ENCODE peak calls at places on chromosomes 4 and X, in seven cellular contexts. W is keratinocyte, A is right atrium auricular region, J is A549, B is lung, I is tibial artery, G is upper lobe of right lung. N is an unnamed sample. For H3K9me3, the result is how much of the 10 kb centered on the place peaks cover.

GRCh38 chr4:9764155-9764696 is 17.2 kb upstream of the DRD5 start:
- DNase-seq in J (no peak), G (no peak), A (no peak), B (no peak), I (no peak), W (no peak), N (no peak)

GRCh38 chrX:66756717-66757116 is 117.8 kb upstream of the EDA2R start:
- DNase-seq in B (no peak), W (no peak), J (no peak), I (no peak), A (no peak), G (no peak), N (no peak)

GRCh38 chr4:109067509-109068205 is 234.8 kb downstream of the COL25A1 start:
- DNase-seq in W (no peak), G (no peak), B (no peak), J (no peak), A (no peak), I (no peak), N (no peak)

GRCh38 chrX:19670854-19671620 is 155.7 kb upstream of the MAP3K15 start:
- DNase-seq in I (no peak), J (peak), G (no peak), B (no peak), A (peak), W (no peak), N (peak)

GRCh38 chr4:3657917-3658913 is 108.0 kb upstream of the ADRA2C start:
- DNase-seq in A (no peak), W (no peak), I (peak), G (no peak), B (no peak), J (no peak), N (no peak)

GRCh38 chr4:110033994-110034393 is 121.3 kb downstream of the EGF start:
- DNase-seq in B (no peak), A (no peak), I (no peak), G (no peak), W (no peak), J (no peak), N (no peak)

GRCh38 chrX:108072746-108073145 is 18.6 kb downstream of the PSMD10 start:
- DNase-seq in I (no peak), W (no peak), G (no peak), J (no peak), B (no peak), A (no peak), N (peak)

GRCh38 chrX:110741213-110741796 is 54.3 kb downstream of the CHRDL1 start:
- DNase-seq in G (no peak), A (no peak), J (peak), B (no peak), I (no peak), W (no peak), N (peak)

GRCh38 chr4:81049861-81050423 is 19.4 kb downstream of the BMP3 start:
- DNase-seq in J (no peak), W (no peak), G (no peak), I (no peak), A (no peak), B (no peak), N (no peak)

GRCh38 chr4:186132577-186133277 is 28.2 kb downstream of the FAM149A start:
- DNase-seq in A (no peak), W (no peak), I (no peak), G (no peak), B (no peak), J (peak), N (peak)

GRCh38 chr4:148986951-148987350 is 544.7 kb upstream of the NR3C2 start:
- DNase-seq in G (no peak), J (no peak), W (no peak), A (no peak), B (no peak), I (no peak), N (peak)

DNA sequence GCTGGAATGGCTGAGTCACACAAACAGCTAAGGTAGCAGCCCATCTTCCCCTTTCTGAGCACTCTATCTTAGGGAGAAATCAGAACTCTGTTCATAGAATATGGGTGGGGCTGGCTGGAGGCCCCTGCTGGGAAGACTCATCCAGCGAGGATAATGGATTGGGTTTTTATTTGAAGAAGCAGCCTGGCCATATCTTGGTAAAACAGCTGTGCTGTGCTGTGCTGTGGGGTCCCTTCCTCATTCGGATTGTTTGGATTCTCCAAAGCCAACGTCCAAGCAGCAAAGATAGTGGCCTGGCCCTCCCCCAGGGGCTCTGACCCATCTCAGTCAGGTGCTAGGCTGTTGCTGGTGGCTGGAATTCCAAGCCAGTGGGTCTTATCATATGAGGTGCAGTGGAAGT is 63.8 kb downstream of the ZNF718 start:
- DNase-seq in G (no peak), J (no peak), B (no peak), I (no peak), W (no peak), A (no peak), N (no peak)
- H3K9me3 ChIP-seq in G (under half), J (under half), B (under half), I (under half), W (under half), A (under half), N (under half)

GRCh38 chr4:18103876-18104275 is 82.3 kb upstream of the LCORL start:
- DNase-seq in J (no peak), W (no peak), I (no peak), B (no peak), A (no peak), G (no peak), N (no peak)
- H3K9me3 ChIP-seq in J (under half), W (under half), I (under half), B (under half), A (under half), G (under half), N (under half)

GRCh38 chrX:45368705-45369104 is 168.0 kb upstream of the DIPK2B start:
- DNase-seq in A (no peak), W (no peak), B (no peak), J (peak), G (no peak), I (no peak), N (no peak)
- H3K9me3 ChIP-seq in A (under half), W (under half), B (under half), J (under half), G (under half), I (under half), N (under half)

GRCh38 chrX:773292-774025 is 142.9 kb downstream of the SHOX start:
- DNase-seq in J (no peak), W (no peak), G (peak), A (no peak), B (no peak), I (peak), N (no peak)

GRCh38 chrX:776061-776460 is 145.5 kb downstream of the SHOX start:
- DNase-seq in W (no peak), A (no peak), G (peak), I (peak), B (no peak), J (no peak), N (no peak)

GRCh38 chrX:771536-771935 is 140.9 kb downstream of the SHOX start:
- DNase-seq in G (peak), W (no peak), B (no peak), A (no peak), J (no peak), I (peak), N (no peak)

GRCh38 chrX:776529-777230 is 146.1 kb downstream of the SHOX start:
- DNase-seq in B (no peak), I (peak), A (no peak), J (no peak), W (no peak), G (no peak), N (no peak)

DNA sequence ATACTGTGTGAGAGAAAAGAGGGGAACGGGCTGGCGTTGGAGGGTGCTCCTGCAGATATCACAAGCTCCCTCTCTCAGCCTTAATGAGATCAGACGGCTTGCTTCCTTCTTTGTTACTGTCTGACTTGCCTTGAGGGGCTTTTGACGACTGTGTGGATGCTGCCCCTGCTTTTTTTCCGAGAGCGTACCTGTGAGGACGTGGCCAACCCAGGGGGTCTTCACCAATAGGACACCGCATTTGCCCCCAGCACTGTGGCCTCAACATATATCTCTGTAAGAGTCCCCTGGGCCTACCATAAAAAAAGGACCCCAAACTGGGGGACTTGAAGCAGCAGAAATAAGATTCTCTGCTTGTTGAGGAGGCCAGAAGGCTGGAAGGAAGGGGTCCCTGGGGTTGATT is 143.9 kb downstream of the SHOX start:
- DNase-seq in G (peak), B (no peak), J (no peak), A (no peak), W (no peak), I (peak), N (no peak)
- H3K9me3 ChIP-seq in G (under half), B (under half), J (under half), A (under half), W (under half), I (under half), N (under half)

GRCh38 chr4:11189756-11190155 is 238.9 kb downstream of the HS3ST1 start:
- DNase-seq in I (no peak), G (no peak), J (no peak), W (no peak), A (no peak), B (no peak), N (no peak)
- H3K9me3 ChIP-seq in I (under half), G (under half), J (under half), W (under half), A (under half), B (under half), N (under half)

GRCh38 chrX:56782791-56783449 is 53.9 kb downstream of the NBDY start:
- DNase-seq in B (peak), I (no peak), W (no peak), A (no peak), J (no peak), G (no peak), N (no peak)
- H3K9me3 ChIP-seq in B (under half), I (under half), W (under half), A (under half), J (under half), G (under half), N (under half)

DNA sequence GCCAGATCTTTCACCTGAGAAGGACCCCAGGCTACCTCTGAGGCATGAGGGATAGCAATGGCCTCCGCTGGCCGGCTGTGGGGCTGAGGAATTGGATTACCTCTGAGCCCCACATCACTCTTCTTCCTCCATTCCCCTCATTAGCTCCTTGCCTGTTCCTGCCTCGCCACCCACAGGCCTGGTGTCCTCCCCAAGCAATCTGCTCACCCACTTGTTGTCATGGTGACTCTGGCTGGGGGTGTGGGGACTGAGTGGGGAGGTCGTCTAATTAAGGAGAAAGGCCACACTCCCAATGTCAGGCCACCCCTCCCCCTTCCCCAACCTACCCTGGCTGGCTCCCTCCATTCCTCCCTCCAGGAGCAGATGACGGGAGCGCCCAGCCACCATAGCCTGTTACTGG is 20.6 kb downstream of the NALF2 start:
- DNase-seq in G (no peak), J (no peak), B (no peak), I (no peak), W (no peak), A (no peak), N (no peak)
- H3K9me3 ChIP-seq in G (under half), J (under half), B (under half), I (under half), W (under half), A (under half), N (under half)

DNA sequence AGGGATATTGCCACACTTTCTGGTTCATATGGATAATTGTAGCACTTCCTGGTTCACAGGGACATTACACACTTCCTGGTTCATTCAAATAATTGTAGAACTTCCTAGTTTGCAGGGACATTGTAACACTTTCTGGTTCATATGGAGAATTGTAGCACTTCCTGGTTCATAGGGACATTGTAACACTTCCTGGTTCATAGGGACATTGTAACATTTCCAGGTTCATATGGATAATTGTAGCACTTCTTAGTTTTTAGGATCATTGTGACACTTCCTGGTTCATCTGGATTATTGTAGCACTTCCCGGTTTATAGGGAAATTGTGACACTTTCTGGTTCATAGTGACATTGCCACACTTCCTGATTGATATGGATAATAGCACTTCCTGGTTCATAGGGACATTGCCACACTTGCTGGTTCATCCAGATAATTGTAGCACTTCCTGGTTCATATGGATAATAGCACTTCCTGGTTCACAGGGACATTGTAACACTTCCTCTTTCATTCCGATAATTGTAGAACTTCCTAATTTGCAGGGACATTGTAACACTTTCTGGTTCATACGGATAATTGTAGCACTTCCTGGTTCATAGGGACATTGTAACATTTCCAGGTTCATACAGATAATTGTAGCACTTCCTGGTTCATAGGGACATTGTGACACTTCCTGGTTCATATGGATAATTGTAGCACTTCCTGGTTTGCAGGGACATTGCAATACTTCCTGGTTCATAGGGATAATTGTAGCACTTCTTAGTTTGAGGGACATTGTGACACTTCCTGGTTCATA is 59.2 kb upstream of the CD99 start:
- DNase-seq in A (no peak), W (no peak), I (no peak), B (no peak), G (no peak), J (no peak), N (no peak)
- H3K9me3 ChIP-seq in A (under half), W (under half), I (under half), B (under half), G (under half), J (under half), N (under half)

GRCh38 chrX:2321411-2321810 is 179.4 kb downstream of the DHRSX start:
- DNase-seq in A (no peak), G (no peak), W (no peak), J (no peak), B (no peak), I (no peak), N (no peak)

GRCh38 chrX:2327423-2327822 is 173.4 kb downstream of the DHRSX start:
- DNase-seq in G (no peak), I (no peak), J (no peak), B (no peak), A (no peak), W (no peak), N (no peak)

GRCh38 chrX:2325076-2325784 is 175.5 kb downstream of the DHRSX start:
- DNase-seq in J (no peak), G (no peak), B (peak), A (peak), I (peak), W (no peak), N (peak)

GRCh38 chrX:2320580-2321327 is 180.0 kb downstream of the DHRSX start:
- DNase-seq in I (no peak), J (peak), B (peak), G (peak), A (peak), W (no peak), N (no peak)

DNA sequence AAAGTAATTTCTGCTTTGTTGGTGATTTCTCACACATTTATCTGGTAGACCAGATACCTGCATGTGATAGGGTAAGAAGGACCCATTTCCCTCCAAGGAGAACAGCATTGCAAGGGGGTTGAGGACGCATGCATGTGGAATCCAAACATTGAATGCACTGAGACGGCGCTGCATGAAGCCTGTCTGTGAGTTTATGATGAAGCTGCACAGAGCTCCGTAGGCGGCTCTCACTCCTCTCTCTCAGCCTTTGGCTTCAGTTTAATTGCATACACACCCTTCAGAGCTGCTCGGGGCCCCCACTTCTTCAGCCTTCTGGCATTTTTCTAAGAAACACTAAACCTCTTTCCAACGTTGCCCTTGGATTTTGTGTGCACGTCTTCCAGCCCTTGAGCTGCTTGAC is 176.7 kb downstream of the DHRSX start:
- DNase-seq in W (no peak), I (no peak), A (no peak), B (no peak), J (no peak), G (no peak), N (no peak)
- H3K9me3 ChIP-seq in W (under half), I (under half), A (under half), B (under half), J (under half), G (under half), N (under half)

N was measured in mammary epithelial cell.